ENCODE peak calls at places on chromosomes 11 and 22, in nine cellular contexts. S, O, B, P, N, M, D, F and A are unnamed samples.

GRCh38 chr11:83521647-83522596 is 235.8 kb upstream of the CCDC90B start:
- DNase-seq in S (no peak), O (no peak), B (no peak), P (peak; percentile 18), N (no peak), M (no peak), D (no peak), F (no peak), A (peak; percentile 65)

GRCh38 chr22:38739300-38740055 is 16.3 kb downstream of the SUN2 start:
- DNase-seq in S (no peak), O (no peak), B (no peak), P (no peak), N (no peak), M (no peak), D (no peak), F (no peak), A (no peak)

GRCh38 chr11:9029477-9029876 is 25.7 kb upstream of the NRIP3 start:
- DNase-seq in S (no peak), O (no peak), B (no peak), P (no peak), N (no peak), M (no peak), D (no peak), F (no peak), A (no peak)

GRCh38 chr11:45592581-45592980 is 72.8 kb downstream of the CHST1 start:
- DNase-seq in S (no peak), O (no peak), B (no peak), P (no peak), N (no peak), M (no peak), D (no peak), F (no peak), A (peak; percentile 48)

GRCh38 chr22:37518509-37519267 is 527 bp downstream of the CARD10 start:
- DNase-seq in S (no peak), O (no peak), B (no peak), P (peak; percentile 15), N (no peak), M (no peak), D (peak; percentile 73), F (no peak), A (no peak)

GRCh38 chr22:19152942-19153883 is 3.1 kb upstream of the GSC2 start:
- DNase-seq in S (no peak), O (no peak), B (no peak), P (no peak), N (no peak), M (no peak), D (no peak), F (no peak), A (no peak)

GRCh38 chr11:96237759-96238158 is 105.2 kb downstream of the MAML2 start:
- DNase-seq in S (no peak), O (no peak), B (no peak), P (no peak), N (no peak), M (no peak), D (no peak), F (no peak), A (no peak)

GRCh38 chr22:19871023-19871844 is 16.6 kb upstream of the GNB1L start:
- DNase-seq in S (no peak), O (no peak), B (no peak), P (no peak), N (no peak), M (no peak), D (peak; percentile 15), F (no peak), A (no peak)

GRCh38 chr11:75424396-75424795 is 8.6 kb downstream of the KLHL35 start:
- DNase-seq in S (no peak), O (peak; percentile 39), B (no peak), P (peak; percentile 79), N (no peak), M (no peak), D (no peak), F (no peak), A (no peak)

GRCh38 chr11:134584001-134584561 is 172.0 kb upstream of the B3GAT1 start:
- DNase-seq in S (no peak), O (no peak), B (no peak), P (no peak), N (no peak), M (no peak), D (no peak), F (no peak), A (no peak)

GRCh38 chr11:69462106-69463045 is 19.1 kb upstream of the LINC01488 start:
- DNase-seq in S (no peak), O (no peak), B (no peak), P (no peak), N (no peak), M (no peak), D (peak; percentile 56), F (no peak), A (no peak)

GRCh38 chr11:132242662-132243061 is 872.2 kb downstream of the NTM start:
- DNase-seq in S (no peak), O (no peak), B (no peak), P (no peak), N (no peak), M (no peak), D (no peak), F (no peak), A (no peak)

GRCh38 chr11:47050284-47050683 is 113.7 kb downstream of the CSTPP1 start:
- DNase-seq in S (no peak), O (no peak), B (no peak), P (no peak), N (no peak), M (no peak), D (no peak), F (no peak), A (no peak)

GRCh38 chr22:50030315-50031188 is 18.0 kb upstream of the IL17REL start:
- DNase-seq in S (peak; percentile 43), O (peak; percentile 58), B (peak; percentile 72), P (peak; percentile 85), N (peak; percentile 83), M (peak; percentile 65), D (peak; percentile 71), F (peak; percentile 86), A (peak; percentile 88)

GRCh38 chr11:60209977-60210376 is 27.1 kb upstream of the MS4A6A start:
- DNase-seq in S (no peak), O (no peak), B (no peak), P (no peak), N (no peak), M (no peak), D (no peak), F (no peak), A (no peak)

GRCh38 chr22:33510429-33510904 is 409.8 kb downstream of the LARGE1 start:
- DNase-seq in S (no peak), O (no peak), B (no peak), P (no peak), N (no peak), M (no peak), D (no peak), F (no peak), A (no peak)
- H3K4me1 ChIP-seq in S (no peaks in the 10 kb centered on the region), O (peaks cover 11% of the 10 kb centered on the region), B (no peaks in the 10 kb centered on the region), P (peaks cover 11% of the 10 kb centered on the region), N (peaks cover 8% of the 10 kb centered on the region), M (no peaks in the 10 kb centered on the region), D (no peaks in the 10 kb centered on the region), F (peaks cover 21% of the 10 kb centered on the region), A (no peaks in the 10 kb centered on the region)

DNA sequence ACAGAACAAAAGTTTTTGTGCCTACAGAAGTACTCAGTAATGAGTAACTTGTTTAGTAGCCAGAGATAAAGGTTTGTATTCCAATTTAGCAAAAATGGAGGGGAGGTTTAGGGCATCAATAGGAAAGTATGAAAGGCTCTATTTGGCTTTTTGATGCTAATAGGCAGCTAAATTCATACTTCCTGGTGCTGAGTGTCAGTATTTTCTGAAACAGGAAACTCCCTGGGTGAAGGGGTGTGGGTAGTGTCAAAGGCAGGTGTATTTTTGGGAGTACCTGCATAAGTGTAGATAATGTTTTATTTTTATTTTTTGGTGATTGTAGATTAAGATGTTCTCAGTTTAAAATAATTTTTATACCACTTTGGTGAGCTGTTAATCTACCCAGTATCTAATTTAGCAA is 29.3 kb upstream of the MMP7 start:
- DNase-seq in S (no peak), O (no peak), B (no peak), P (no peak), N (no peak), M (no peak), D (no peak), F (no peak), A (peak; percentile 20)
- H3K27ac ChIP-seq in S (no peak overlapping the region), O (no peak overlapping the region), B (no peak overlapping the region), P (no peak overlapping the region), N (peak overlapping the region; percentile 6), M (peak overlapping the region; percentile 85), D (no peak overlapping the region), F (peak overlapping the region; percentile 63), A (no peak overlapping the region)

DNA sequence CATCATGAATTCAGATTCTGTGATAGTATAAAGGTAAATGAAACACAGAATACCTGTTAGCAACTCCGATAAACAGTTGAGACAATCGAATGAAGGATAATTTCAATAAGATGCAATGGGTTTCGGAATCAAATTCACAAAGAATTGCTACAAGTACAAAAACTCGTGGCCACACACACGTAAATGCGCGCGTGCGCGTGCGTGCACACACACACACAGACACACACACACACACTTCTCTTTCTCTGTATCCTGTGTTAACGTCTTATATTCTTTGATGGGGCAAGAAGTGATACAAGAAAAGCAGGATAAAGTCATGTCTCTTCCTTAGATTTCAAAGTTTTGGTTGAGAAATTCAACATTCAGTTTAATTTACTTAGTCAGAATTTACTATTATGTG is 57.2 kb downstream of the FOLH1 start:
- DNase-seq in S (no peak), O (no peak), B (no peak), P (no peak), N (no peak), M (no peak), D (no peak), F (no peak), A (no peak)
- TF ChIP-seq CTCF in S (no peak), O (no peak), B (no peak), P (no peak), N (no peak), M (no peak), D (no peak), F (no peak), A (no peak)

DNA sequence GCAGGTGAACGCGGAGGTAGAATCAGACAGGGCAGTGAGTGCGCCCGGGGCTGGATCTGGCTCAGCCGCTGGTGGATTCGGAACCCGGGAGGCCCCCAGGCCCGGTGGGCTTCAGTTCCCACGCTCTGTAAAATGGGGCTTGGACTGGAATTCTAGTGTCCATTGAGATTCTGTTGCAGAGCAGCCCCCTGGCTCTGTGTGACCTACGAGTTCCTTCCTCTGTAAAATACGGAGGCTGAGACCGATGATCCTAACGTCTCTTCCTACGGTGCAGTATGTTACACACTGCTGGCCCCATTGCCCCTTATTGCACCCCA is 14.9 kb downstream of the SSH3 start:
- DNase-seq in S (no peak), O (no peak), B (no peak), P (no peak), N (peak; percentile 36), M (no peak), D (peak; percentile 54), F (no peak), A (no peak)
- H3K4me1 ChIP-seq in S (peaks cover 13% of the 10 kb centered on the region), O (peaks cover 12% of the 10 kb centered on the region), B (peaks cover 2% of the 10 kb centered on the region), P (peaks cover 13% of the 10 kb centered on the region), N (peaks cover 7% of the 10 kb centered on the region), M (peaks cover 6% of the 10 kb centered on the region), D (no peaks in the 10 kb centered on the region), F (peaks cover 47% of the 10 kb centered on the region), A (no peaks in the 10 kb centered on the region)